ENCODE peak calls at places on chromosomes 4 and X, in nine cellular contexts. U is lower leg skin, M is uterus, Y is A549, O is HCT116, E is suprapubic skin, H is IMR-90, P is tibial nerve, B is ovary. R is an unnamed sample.

GRCh38 chrX:48802089-48802812 is 384 bp downstream of the HDAC6 start:
- DNase-seq in U (peak; percentile 84), B (peak; percentile 79), E (peak; percentile 91), Y (peak; percentile 91), M (peak; percentile 88), P (peak; percentile 76), O (peak; percentile 57), H (peak; percentile 60), R (peak; percentile 90)

GRCh38 chr4:84530449-84530848 is 31.4 kb upstream of the NKX6-1 start:
- DNase-seq in U (no peak), E (no peak), H (peak; percentile 4), M (no peak), B (no peak), Y (no peak), P (no peak), O (no peak), R (no peak)

GRCh38 chrX:103157511-103158316 is 57.2 kb upstream of the BEX4 start:
- DNase-seq in M (no peak), O (no peak), E (no peak), P (peak; percentile 17), U (no peak), B (no peak), Y (peak; percentile 23), H (peak; percentile 27), R (no peak)

GRCh38 chrX:133365886-133366611 is 49.2 kb downstream of the GPC4 start:
- DNase-seq in O (no peak), E (no peak), M (no peak), B (no peak), U (no peak), P (no peak), H (peak; percentile 44), Y (no peak), R (no peak)

GRCh38 chrX:50049228-50049627 is 126.8 kb downstream of the CLCN5 start:
- DNase-seq in P (no peak), Y (no peak), E (no peak), M (no peak), H (no peak), O (no peak), B (no peak), U (no peak), R (no peak)

GRCh38 chr4:16250665-16251365 is 24.5 kb upstream of the TAPT1 start:
- DNase-seq in Y (peak; percentile 65), O (no peak), U (no peak), B (no peak), E (no peak), H (peak; percentile 49), M (no peak), P (no peak), R (no peak)

GRCh38 chr4:141309864-141310263 is 89.2 kb downstream of the ZNF330 start:
- DNase-seq in Y (no peak), E (no peak), U (no peak), H (no peak), M (no peak), P (no peak), B (no peak), O (no peak), R (no peak)

GRCh38 chr4:150938417-150938816 is 76.7 kb downstream of the LRBA start:
- DNase-seq in H (no peak), P (no peak), O (no peak), Y (no peak), B (no peak), U (no peak), M (no peak), E (no peak), R (no peak)

GRCh38 chrX:105191878-105192277 is 28.6 kb downstream of the TEX13A start:
- DNase-seq in E (no peak), Y (peak; percentile 10), M (no peak), O (no peak), P (no peak), B (no peak), U (no peak), H (no peak), R (no peak)

GRCh38 chr4:109588176-109588575 is 28.1 kb downstream of the MCUB start:
- DNase-seq in U (no peak), M (no peak), P (no peak), H (no peak), E (no peak), B (no peak), O (no peak), Y (no peak), R (no peak)

GRCh38 chr4:89788243-89789072 is 48.5 kb downstream of the SNCA start:
- DNase-seq in B (peak; percentile 38), M (peak; percentile 32), O (no peak), E (no peak), H (peak; percentile 5), Y (no peak), U (no peak), P (no peak), R (no peak)

GRCh38 chr4:128295255-128295654 is 7.6 kb upstream of the PGRMC2 start:
- DNase-seq in Y (no peak), O (no peak), B (no peak), U (no peak), H (no peak), E (no peak), P (no peak), M (no peak), R (no peak)

GRCh38 chr4:128301979-128302378 is 14.4 kb upstream of the PGRMC2 start:
- DNase-seq in U (no peak), M (no peak), B (no peak), Y (no peak), P (no peak), E (no peak), H (no peak), O (no peak), R (no peak)

GRCh38 chr4:128299848-128300247 is 12.2 kb upstream of the PGRMC2 start:
- DNase-seq in O (no peak), Y (no peak), B (no peak), M (no peak), U (no peak), P (no peak), E (no peak), H (peak; percentile 59), R (no peak)

GRCh38 chr4:128298129-128298758 is 10.6 kb upstream of the PGRMC2 start:
- DNase-seq in U (no peak), E (no peak), P (no peak), M (no peak), B (no peak), Y (no peak), H (no peak), O (no peak), R (peak; percentile 66)

GRCh38 chr4:128298852-128299251 is 11.2 kb upstream of the PGRMC2 start:
- DNase-seq in M (no peak), P (no peak), U (no peak), O (no peak), H (no peak), B (no peak), Y (no peak), E (no peak), R (no peak)
- TF ChIP-seq CTCF in M (no peak), P (no peak), U (no peak), O (peak; percentile 28), H (no peak), B (no peak), Y (no peak), E (no peak), R (peak; percentile 44)

GRCh38 chr4:124265701-124266100 is 446.8 kb downstream of the ANKRD50 start:
- DNase-seq in P (no peak), O (no peak), M (no peak), Y (no peak), E (no peak), B (no peak), U (no peak), H (peak; percentile 62), R (no peak)

GRCh38 chr4:124262211-124263179 is 450.0 kb downstream of the ANKRD50 start:
- DNase-seq in P (peak; percentile 82), M (peak; percentile 71), B (peak; percentile 40), U (peak; percentile 71), O (peak; percentile 79), H (peak; percentile 88), Y (peak; percentile 77), E (no peak), R (no peak)

DNA sequence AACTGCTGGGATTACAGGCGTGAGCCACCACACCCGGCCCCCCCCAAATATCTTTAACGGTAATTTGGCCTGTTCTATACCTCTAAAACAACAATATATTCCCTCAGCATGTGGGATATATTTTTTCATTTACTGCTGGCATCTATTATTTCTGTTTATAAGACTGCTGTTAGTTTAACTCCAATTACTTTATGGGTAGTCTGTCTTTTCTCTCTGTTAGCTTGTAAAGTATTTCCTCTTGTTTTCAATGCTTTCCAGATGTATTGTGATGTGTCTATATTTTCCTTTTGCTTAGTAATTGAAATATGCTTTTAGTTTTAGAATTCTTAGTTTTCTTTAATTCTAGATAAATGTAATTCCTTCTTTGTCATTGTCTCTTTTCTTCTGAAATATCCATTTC is 445.8 kb downstream of the ANKRD50 start:
- DNase-seq in B (no peak), Y (no peak), O (no peak), P (no peak), E (no peak), H (no peak), U (no peak), M (no peak), R (no peak)
- TF ChIP-seq POLR2A in B (no peak), Y (no peak), O (no peak), P (no peak), E (no peak), H (no peak), U (no peak), M (no peak), R (no peak)

DNA sequence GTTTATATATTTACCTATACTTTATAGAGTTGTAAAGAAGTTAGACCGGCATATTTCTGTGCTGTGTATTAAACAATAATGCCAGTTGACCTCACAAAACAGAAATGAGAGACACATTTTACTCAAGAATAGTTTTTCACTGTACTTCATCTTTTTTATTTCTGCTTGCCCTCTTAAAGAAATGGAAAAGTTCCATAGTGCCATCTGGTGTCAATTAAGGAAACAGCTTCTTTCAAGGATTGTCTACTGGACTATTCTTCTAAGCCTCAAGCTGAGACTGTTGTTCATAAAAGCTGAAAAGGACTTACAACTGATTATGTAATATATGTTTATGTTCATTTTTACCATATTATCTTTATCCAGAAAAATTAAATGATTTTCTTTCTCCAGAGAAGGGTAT is 1523.8 kb downstream of the ARAP2 start:
- DNase-seq in H (peak; percentile 24), U (no peak), M (no peak), P (no peak), Y (peak; percentile 57), O (peak; percentile 27), B (no peak), E (no peak), R (no peak)
- TF ChIP-seq CTCF in H (peak; percentile 50), U (no peak), M (no peak), P (peak; percentile 9), Y (peak; percentile 45), O (peak; percentile 40), B (no peak), E (no peak), R (no peak)

DNA sequence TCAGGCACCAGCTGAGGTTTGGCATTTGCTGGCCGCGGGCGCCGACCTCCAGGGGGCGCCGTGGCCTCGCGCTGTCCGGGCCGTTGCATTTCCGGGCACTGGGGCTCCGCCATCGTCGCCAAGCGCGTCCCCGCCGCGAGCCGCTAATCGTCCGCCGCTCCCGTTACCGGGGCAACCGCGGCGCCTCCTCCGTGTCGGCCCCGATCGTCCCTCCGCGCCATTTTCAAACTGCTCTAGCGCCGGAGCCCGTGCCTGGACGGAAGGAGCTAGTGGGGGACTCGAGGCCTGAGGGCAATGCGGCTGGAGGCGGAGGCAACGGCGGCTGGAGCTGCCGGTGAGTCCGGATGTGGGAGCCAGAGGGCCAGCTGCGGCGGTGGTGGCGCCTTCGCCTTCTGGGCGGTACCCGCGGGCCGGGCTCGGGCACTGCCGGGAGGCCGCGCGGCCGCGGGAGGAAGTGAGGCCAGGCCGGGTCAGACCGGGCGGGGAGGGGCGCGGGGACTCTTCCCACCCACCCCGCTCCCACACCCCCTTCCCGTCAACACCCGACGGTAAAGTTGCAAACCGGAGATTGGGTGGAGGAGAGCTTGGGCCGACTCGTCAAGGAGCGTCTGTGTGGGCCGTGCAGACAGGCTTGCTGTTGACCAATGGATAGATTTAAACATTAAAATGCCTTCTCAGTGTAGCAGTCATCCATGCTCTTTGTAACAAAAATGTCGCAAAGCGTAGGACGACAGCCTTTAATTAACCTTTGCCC is at the start of gene CEP135:
- DNase-seq in M (peak; percentile 88), E (peak; percentile 94), P (peak; percentile 79), U (peak; percentile 85), H (peak; percentile 88), B (peak; percentile 94), O (peak; percentile 77), Y (peak; percentile 89), R (peak; percentile 89)
- TF ChIP-seq POLR2A in M (peak; percentile 31), E (no peak), P (peak; percentile 34), U (no peak), H (peak; percentile 80), B (no peak), O (peak; percentile 49), Y (peak; percentile 46), R (no peak)